ENCODE peak calls at places on chromosome 1, in four cellular contexts. B is HL-60, C is K562, E is GM12878. P is an unnamed sample.

GRCh38 chr1:204094262-204095247 is 21.6 kb downstream of the SOX13 start:
- DNase-seq in B (no peak), C (no peak), E (no peak), P (no peak)

GRCh38 chr1:155989242-155989991 is 11.1 kb upstream of the ARHGEF2 start:
- DNase-seq in B (no peak), C (peak), E (no peak), P (peak)

GRCh38 chr1:117757668-117758067 is 151.8 kb downstream of the TENT5C start:
- DNase-seq in B (no peak), C (no peak), E (no peak), P (no peak)

GRCh38 chr1:16721871-16722641 is 18.3 kb upstream of the RNU1-4 start:
- DNase-seq in B (no peak), C (peak), E (no peak), P (no peak)

GRCh38 chr1:210816136-210816535 is 317.8 kb downstream of the KCNH1 start:
- DNase-seq in B (no peak), C (no peak), E (no peak), P (no peak)

GRCh38 chr1:55970711-55971110 is 608.7 kb downstream of the PLPP3 start:
- DNase-seq in B (no peak), C (no peak), E (no peak), P (no peak)

GRCh38 chr1:241096982-241097381 is 260.0 kb downstream of the RGS7 start:
- DNase-seq in B (no peak), C (no peak), E (no peak), P (no peak)

GRCh38 chr1:1275836-1276235 is 2.2 kb upstream of the UBE2J2 start:
- DNase-seq in B (no peak), C (no peak), E (no peak), P (no peak)

GRCh38 chr1:180519846-180520245 is 17.5 kb upstream of the ACBD6 start:
- DNase-seq in B (no peak), C (no peak), E (no peak), P (no peak)

GRCh38 chr1:232587141-232588008 is 42.6 kb downstream of the SIPA1L2 start:
- DNase-seq in B (no peak), C (no peak), E (no peak), P (no peak)
- TF ChIP-seq SPI1 in B (no peak), C (no peak), E (no peak), P (no peak)

GRCh38 chr1:205631010-205631726 is 643 bp downstream of the ELK4 start:
- DNase-seq in B (peak), C (peak), E (peak), P (peak)
- TF ChIP-seq POLR2AphosphoS5 in B (no peak), C (peak), E (peak), P (peak)

GRCh38 chr1:14597343-14598006 is 1.0 kb upstream of the KAZN start:
- DNase-seq in B (no peak), C (no peak), E (no peak), P (no peak)

GRCh38 chr1:14598498-14599172 is at the start of gene KAZN:
- DNase-seq in B (no peak), C (peak), E (no peak), P (peak)

GRCh38 chr1:14596591-14596990 is 1.9 kb upstream of the KAZN start:
- DNase-seq in B (no peak), C (no peak), E (no peak), P (no peak)

GRCh38 chr1:14599173-14599754 is 779 bp downstream of the KAZN start:
- DNase-seq in B (no peak), C (peak), E (no peak), P (peak)

GRCh38 chr1:14598007-14598497 is 433 bp upstream of the KAZN start:
- DNase-seq in B (no peak), C (peak), E (no peak), P (no peak)
- TF ChIP-seq SPI1 in B (no peak), C (no peak), E (no peak), P (no peak)

GRCh38 chr1:21896652-21897532 is 40.2 kb downstream of the HSPG2 start:
- DNase-seq in B (no peak), C (peak), E (no peak), P (no peak)
- TF ChIP-seq POLR2AphosphoS5 in B (no peak), C (no peak), E (no peak), P (no peak)

DNA sequence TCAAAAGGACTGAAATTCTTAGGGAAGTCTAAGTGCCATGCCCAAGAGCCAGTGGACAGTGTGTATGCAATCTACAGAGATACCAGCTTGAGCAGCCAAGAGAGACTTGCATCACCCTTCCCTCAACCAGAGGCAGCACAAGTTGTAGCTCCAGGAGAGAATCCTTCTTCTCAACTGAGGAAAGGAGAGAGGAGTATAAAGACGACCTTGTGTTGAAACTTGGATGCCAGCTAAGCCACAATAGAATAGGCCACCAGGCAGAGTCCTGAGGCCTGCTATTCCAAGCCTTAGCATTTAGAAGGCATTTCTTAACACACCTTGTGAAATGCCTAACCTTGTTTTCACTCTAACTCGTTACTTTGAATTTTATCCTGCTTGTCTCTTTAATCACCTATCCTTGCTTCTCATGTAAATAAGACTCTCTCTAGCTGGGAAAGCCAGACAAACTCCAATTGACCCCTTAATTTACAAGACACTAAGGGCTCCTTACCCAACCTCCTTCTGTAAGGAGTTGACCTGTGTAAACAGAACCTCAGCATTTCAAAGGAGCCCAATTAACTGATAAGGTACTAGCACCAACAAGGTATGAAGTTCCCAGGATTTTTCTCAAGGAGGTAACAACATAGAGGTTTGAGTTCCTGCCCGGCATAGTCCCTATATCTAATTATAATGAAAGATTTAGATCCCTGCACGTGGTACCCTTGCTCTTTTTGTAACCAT is 738.8 kb downstream of the AMY1C start:
- DNase-seq in B (no peak), C (no peak), E (no peak), P (no peak)
- TF ChIP-seq SPI1 in B (no peak), C (no peak), E (no peak), P (no peak)

GRCh38 chr1:202007703-202008489 is 2.5 kb upstream of the ELF3 start:
- DNase-seq in B (no peak), C (peak), E (no peak), P (no peak)

GRCh38 chr1:202010042-202011015 is at the start of gene ELF3:
- DNase-seq in B (no peak), C (no peak), E (peak), P (no peak)

GRCh38 chr1:202011994-202012393 is 1.6 kb downstream of the ELF3 start:
- DNase-seq in B (no peak), C (no peak), E (no peak), P (no peak)

GRCh38 chr1:202007279-202007678 is 3.1 kb upstream of the ELF3 start:
- DNase-seq in B (no peak), C (no peak), E (no peak), P (no peak)

GRCh38 chr1:202009326-202010031 is 908 bp upstream of the ELF3 start:
- DNase-seq in B (no peak), C (peak), E (peak), P (peak)
- TF ChIP-seq POLR2AphosphoS5 in B (no peak), C (no peak), E (no peak), P (no peak)

P was measured in GM12891.